ENCODE peak calls at places on chromosomes 4 and X, in nine cellular contexts. M, P, Q, F, U, A, S, W and D are unnamed samples.

GRCh38 chr4:17561195-17561909 is 15.6 kb upstream of the LAP3 start:
- DNase-seq in Q (no peak), P (peak; percentile 86), U (peak; percentile 93), F (peak; percentile 13), M (peak; percentile 61), A (no peak), S (no peak), W (peak; percentile 23), D (peak; percentile 53)

GRCh38 chr4:2416564-2417195 is 1.8 kb downstream of the ZFYVE28 start:
- DNase-seq in P (no peak), Q (peak; percentile 72), F (peak; percentile 20), W (no peak), S (no peak), M (no peak), A (no peak), U (no peak), D (peak; percentile 58)

GRCh38 chrX:15930585-15930984 is 76.0 kb upstream of the AP1S2 start:
- DNase-seq in M (no peak), A (no peak), W (peak; percentile 54), S (no peak), U (peak; percentile 58), F (peak; percentile 62), P (no peak), Q (no peak), D (peak; percentile 61)

GRCh38 chr4:962231-963208 is 10.8 kb downstream of the DGKQ start:
- DNase-seq in M (no peak), Q (no peak), S (peak; percentile 63), A (no peak), P (no peak), F (no peak), U (no peak), W (no peak), D (no peak)

GRCh38 chr4:100311181-100311580 is 120.9 kb upstream of the DDIT4L start:
- DNase-seq in A (peak; percentile 80), U (no peak), Q (no peak), P (no peak), F (no peak), S (no peak), W (peak; percentile 69), M (no peak), D (peak; percentile 32)

GRCh38 chr4:88204882-88205281 is 46.4 kb upstream of the ABCG2 start:
- DNase-seq in M (no peak), W (no peak), A (no peak), U (no peak), S (no peak), Q (no peak), P (no peak), F (no peak), D (peak; percentile 14)

GRCh38 chrX:39896951-39897740 is 200.6 kb downstream of the BCOR start:
- DNase-seq in W (peak; percentile 57), Q (no peak), M (peak; percentile 32), A (peak; percentile 11), F (peak; percentile 64), P (no peak), S (peak; percentile 74), U (peak; percentile 24), D (peak; percentile 72)

GRCh38 chr4:88623097-88623496 is 30.8 kb downstream of the HERC3 start:
- DNase-seq in F (peak; percentile 74), U (peak; percentile 99), P (peak; percentile 49), S (no peak), Q (no peak), M (peak; percentile 75), W (peak; percentile 72), A (no peak), D (peak; percentile 76)

GRCh38 chrX:70030242-70030823 is 19.4 kb downstream of the AWAT2 start:
- DNase-seq in U (peak; percentile 69), Q (no peak), S (no peak), P (peak; percentile 16), A (peak; percentile 61), W (peak; percentile 68), M (peak; percentile 31), F (peak; percentile 27), D (peak; percentile 64)
- H3K4me3 ChIP-seq in U (no peak overlapping the region), Q (no peak overlapping the region), S (no peak overlapping the region), P (no peak overlapping the region), A (no peak overlapping the region), W (no peak overlapping the region), M (no peak overlapping the region), F (no peak overlapping the region), D (no peak overlapping the region)

GRCh38 chr4:117768610-117769009 is 265.7 kb upstream of the NDST3 start:
- DNase-seq in F (no peak), U (no peak), S (no peak), M (no peak), Q (no peak), A (no peak), W (no peak), P (no peak), D (no peak)

GRCh38 chr4:117777721-117778120 is 256.6 kb upstream of the NDST3 start:
- DNase-seq in Q (no peak), W (no peak), S (no peak), F (peak; percentile 51), M (no peak), P (no peak), U (no peak), A (no peak), D (no peak)

GRCh38 chr4:117770269-117771087 is 263.8 kb upstream of the NDST3 start:
- DNase-seq in Q (no peak), A (no peak), W (no peak), M (no peak), P (no peak), U (no peak), S (no peak), F (no peak), D (no peak)

GRCh38 chr4:117773067-117773946 is 261.0 kb upstream of the NDST3 start:
- DNase-seq in M (no peak), U (no peak), Q (no peak), F (no peak), A (no peak), S (no peak), P (no peak), W (no peak), D (no peak)

GRCh38 chr4:117771647-117772337 is 262.5 kb upstream of the NDST3 start:
- DNase-seq in F (no peak), Q (no peak), S (no peak), W (no peak), P (no peak), M (no peak), A (no peak), U (no peak), D (no peak)
- TF ChIP-seq CTCF in F (no peak), Q (no peak), S (no peak), W (no peak), P (no peak), M (peak; percentile 19), A (no peak), U (no peak), D (no peak)

DNA sequence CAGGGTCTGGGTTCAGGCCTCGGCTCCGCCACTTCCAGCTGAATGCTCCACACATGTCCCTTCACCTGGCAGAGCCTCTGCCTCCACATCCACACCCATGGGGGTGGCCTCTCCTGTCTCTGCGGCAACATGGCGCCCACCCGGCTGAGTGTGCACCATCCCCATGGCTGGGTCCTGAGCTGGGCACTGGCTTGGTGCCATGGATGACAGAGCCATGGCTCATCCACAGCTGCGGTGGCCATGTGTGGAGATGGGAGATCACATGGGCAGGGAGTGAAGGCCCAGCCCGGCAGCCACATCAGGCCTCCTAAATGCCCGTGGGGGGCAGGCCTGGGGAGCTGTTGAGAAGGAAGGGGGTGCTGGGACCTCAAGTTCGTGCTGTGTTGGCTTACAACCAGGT is 213.7 kb downstream of the AFAP1 start:
- DNase-seq in W (no peak), A (no peak), F (peak; percentile 22), S (no peak), M (no peak), P (no peak), U (peak; percentile 66), Q (no peak), D (no peak)
- H3K4me3 ChIP-seq in W (no peak overlapping the region), A (no peak overlapping the region), F (no peak overlapping the region), S (no peak overlapping the region), M (no peak overlapping the region), P (no peak overlapping the region), U (no peak overlapping the region), Q (no peak overlapping the region), D (no peak overlapping the region)

GRCh38 chr4:185425600-185426352 is at the start of gene UFSP2:
- DNase-seq in P (peak; percentile 73), A (peak; percentile 86), S (peak; percentile 95), W (peak; percentile 89), F (peak; percentile 93), M (peak; percentile 81), Q (peak; percentile 92), U (peak; percentile 87), D (peak; percentile 93)
- TF ChIP-seq CTCF in P (no peak), A (no peak), S (no peak), W (no peak), F (no peak), M (no peak), Q (no peak), U (no peak), D (no peak)

GRCh38 chrX:120001787-120002186 is 58.2 kb upstream of the NKAP start:
- DNase-seq in P (no peak), M (no peak), S (no peak), W (no peak), A (no peak), Q (no peak), F (no peak), U (no peak), D (no peak)
- H3K4me3 ChIP-seq in P (no peak overlapping the region), M (no peak overlapping the region), S (no peak overlapping the region), W (no peak overlapping the region), A (no peak overlapping the region), Q (no peak overlapping the region), F (no peak overlapping the region), U (no peak overlapping the region), D (no peak overlapping the region)

DNA sequence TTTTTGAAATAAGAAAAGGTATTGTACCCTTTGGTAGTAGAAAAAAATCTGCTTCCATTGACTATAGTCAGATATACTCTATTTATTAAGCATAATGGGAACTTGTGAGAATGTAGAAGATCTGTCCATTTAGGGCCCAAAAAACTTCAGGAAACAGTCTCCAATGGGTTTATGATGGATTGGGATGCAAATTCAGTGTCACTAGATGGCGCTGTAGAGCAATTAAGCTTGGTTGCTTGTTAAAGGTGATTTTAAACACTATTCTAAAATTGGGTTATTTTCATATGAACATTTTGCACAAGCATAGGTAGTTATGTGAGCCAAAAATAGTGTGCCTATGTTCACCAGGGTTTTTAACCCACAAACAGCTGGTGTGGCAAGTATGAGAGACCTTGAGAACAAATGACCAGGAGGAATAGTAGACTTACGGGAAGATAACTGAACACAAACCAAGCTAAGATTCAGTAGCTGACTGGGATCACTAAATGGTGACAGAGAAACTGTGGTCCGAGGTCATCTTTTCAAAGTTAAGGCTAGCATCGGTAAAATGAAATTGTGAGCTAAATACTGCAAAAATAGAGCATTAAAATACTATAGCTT is 80.3 kb upstream of the LSM6 start:
- DNase-seq in M (peak; percentile 59), F (peak; percentile 68), Q (no peak), S (no peak), U (peak; percentile 77), P (peak; percentile 59), A (peak; percentile 46), W (peak; percentile 81), D (peak; percentile 84)
- TF ChIP-seq CTCF in M (peak; percentile 75), F (peak; percentile 78), Q (peak; percentile 78), S (peak; percentile 20), U (peak; percentile 88), P (peak; percentile 72), A (peak; percentile 66), W (peak; percentile 78), D (peak; percentile 83)